ENCODE peak calls at places on chromosomes 2 and 18, in six cellular contexts. A is neural progenitor cell; J is NCI-H1092 treated with DMSO at 0.1 percent for 48 hours; C is T-helper 1 cell; D is Caki2; E is activated CD8-positive, alpha-beta T cell treated with anti-CD3 and anti-CD28 coated beads, Interleukin-2, amount 10 ng/mL, durations not matched to agents 7 days and 5 days. S is an unnamed sample.

GRCh38 chr2:13581471-13581870 is 864.7 kb downstream of the TRIB2 start:
- DNase-seq in C (no peak), J (no peak), D (no peak), E (no peak), A (peak), S (no peak)

GRCh38 chr2:175930504-175930903 is 71.6 kb downstream of the LNPK start:
- DNase-seq in D (no peak), A (no peak), J (no peak), C (no peak), E (no peak), S (no peak)

GRCh38 chr2:8328189-8328588 is 353.7 kb upstream of the ID2 start:
- DNase-seq in J (no peak), A (no peak), E (no peak), C (no peak), D (no peak), S (no peak)

GRCh38 chr2:240851078-240851861 is 17.4 kb upstream of the AGXT start:
- DNase-seq in D (peak), E (peak), C (peak), A (peak), J (peak), S (peak)

GRCh38 chr18:39909706-39910105 is 2045.3 kb upstream of the PIK3C3 start:
- DNase-seq in C (no peak), E (no peak), J (peak), D (no peak), A (no peak), S (no peak)

GRCh38 chr2:160492401-160493226 is 993 bp downstream of the RBMS1 start:
- DNase-seq in A (peak), C (peak), J (peak), D (peak), E (peak), S (peak)

GRCh38 chr2:171107803-171108202 is 52.9 kb downstream of the TLK1 start:
- DNase-seq in D (no peak), E (no peak), J (no peak), A (no peak), C (no peak), S (no peak)

GRCh38 chr18:23784811-23785245 is 95.6 kb downstream of the LAMA3 start:
- DNase-seq in E (no peak), J (no peak), C (no peak), A (no peak), D (no peak), S (no peak)

GRCh38 chr18:40056085-40056484 is 1898.9 kb upstream of the PIK3C3 start:
- DNase-seq in J (peak), E (no peak), D (no peak), A (no peak), C (no peak), S (no peak)

GRCh38 chr2:188243381-188243780 is 48.3 kb upstream of the GULP1 start:
- DNase-seq in E (no peak), J (no peak), D (no peak), A (no peak), C (no peak), S (no peak)

GRCh38 chr2:115083216-115083615 is 640.8 kb downstream of the DPP10 start:
- DNase-seq in A (peak), D (no peak), E (no peak), J (no peak), C (no peak), S (no peak)

GRCh38 chr2:26327291-26328272 is 18.4 kb upstream of the SELENOI start:
- DNase-seq in D (no peak), C (no peak), J (no peak), E (no peak), A (no peak), S (no peak)

GRCh38 chr2:109171444-109172334 is 42.7 kb downstream of the SH3RF3 start:
- DNase-seq in J (no peak), A (no peak), D (no peak), C (no peak), E (no peak), S (no peak)

GRCh38 chr2:240911641-240912265 is 5.6 kb downstream of the CROCC2 start:
- DNase-seq in A (no peak), D (no peak), J (no peak), E (no peak), C (no peak), S (no peak)

GRCh38 chr2:53379547-53379946 is 388.1 kb upstream of the CHAC2 start:
- DNase-seq in C (no peak), D (no peak), A (no peak), E (no peak), J (no peak), S (no peak)

GRCh38 chr18:61580061-61580460 is 246.8 kb downstream of the CDH20 start:
- DNase-seq in D (no peak), A (no peak), J (no peak), C (no peak), E (no peak), S (no peak)

GRCh38 chr2:126655066-126655465 is 892 bp upstream of the GYPC start:
- DNase-seq in C (no peak), D (peak), J (no peak), E (no peak), A (peak), S (no peak)

GRCh38 chr18:59042477-59042842 is 97.2 kb upstream of the SEC11C start:
- DNase-seq in D (no peak), C (no peak), A (no peak), J (no peak), E (no peak), S (no peak)

GRCh38 chr18:63363951-63364350 is 3.1 kb downstream of the KDSR start:
- DNase-seq in D (no peak), C (no peak), A (no peak), J (no peak), E (peak), S (no peak)

GRCh38 chr2:42513252-42513918 is 19.6 kb upstream of the KCNG3 start:
- DNase-seq in C (no peak), J (no peak), E (peak), D (peak), A (peak), S (no peak)

GRCh38 chr18:32776525-32776924 is 3.7 kb upstream of the KLHL14 start:
- DNase-seq in J (no peak), C (no peak), D (no peak), E (no peak), A (no peak), S (no peak)

GRCh38 chr2:72236445-72237067 is 88.9 kb upstream of the CYP26B1 start:
- DNase-seq in D (peak), C (no peak), A (no peak), J (no peak), E (no peak), S (no peak)

GRCh38 chr2:197286805-197287595 is 23.6 kb downstream of the ANKRD44 start:
- DNase-seq in A (no peak), C (peak), E (peak), D (peak), J (no peak), S (no peak)

GRCh38 chr2:155643056-155643775 is 689.3 kb downstream of the NR4A2 start:
- DNase-seq in J (no peak), E (no peak), C (no peak), A (no peak), D (no peak), S (no peak)

GRCh38 chr2:132550285-132550684 is 119.7 kb downstream of the LYPD1 start:
- DNase-seq in A (no peak), J (peak), E (no peak), C (no peak), D (no peak), S (no peak)

GRCh38 chr2:20250436-20250835 is 25.5 kb upstream of the SDC1 start:
- DNase-seq in E (no peak), J (no peak), C (no peak), A (no peak), D (no peak), S (no peak)

GRCh38 chr18:3151379-3152264 is 68.1 kb downstream of the MYOM1 start:
- DNase-seq in D (no peak), C (no peak), A (peak), E (no peak), J (peak), S (peak)

GRCh38 chr2:1739961-1740713 is 4.2 kb downstream of the PXDN start:
- DNase-seq in J (no peak), A (no peak), C (no peak), D (no peak), E (peak), S (no peak)

GRCh38 chr2:150232871-150233270 is 254.6 kb downstream of the RND3 start:
- DNase-seq in E (no peak), C (no peak), A (no peak), D (no peak), J (no peak), S (no peak)

GRCh38 chr2:215136669-215137328 is 1.6 kb downstream of the ABCA12 start:
- DNase-seq in J (no peak), E (no peak), C (no peak), D (peak), A (no peak), S (no peak)

GRCh38 chr2:230987137-230988020 is 8.5 kb upstream of the SPATA3 start:
- DNase-seq in A (peak), E (peak), C (peak), J (peak), D (peak), S (peak)

GRCh38 chr2:212811036-212811805 is 272.6 kb upstream of the ERBB4 start:
- DNase-seq in E (no peak), J (no peak), C (no peak), A (no peak), D (no peak), S (no peak)

GRCh38 chr2:8532408-8532807 is 149.4 kb upstream of the ID2 start:
- DNase-seq in E (no peak), A (no peak), J (no peak), C (no peak), D (no peak), S (no peak)

GRCh38 chr2:5991305-5991968 is 299.3 kb downstream of the SOX11 start:
- DNase-seq in A (peak), J (no peak), E (no peak), D (no peak), C (no peak), S (no peak)

GRCh38 chr18:3217930-3218647 is 1.7 kb downstream of the MYOM1 start:
- DNase-seq in C (no peak), J (no peak), A (no peak), D (peak), E (no peak), S (no peak)

GRCh38 chr2:199470361-199470671 is 12.6 kb upstream of the SATB2 start:
- DNase-seq in D (no peak), A (no peak), J (no peak), C (no peak), E (no peak), S (no peak)

GRCh38 chr18:54822872-54823845 is 5.1 kb upstream of the RAB27B start:
- DNase-seq in D (peak), J (no peak), E (no peak), A (no peak), C (no peak), S (no peak)